ENCODE peak calls at places on chromosomes 2 and 18, in five cellular contexts. J, H, L, S and O are unnamed samples.

GRCh38 chr2:172969171-172969570 is 106.5 kb upstream of the MAP3K20 start:
- DNase-seq in S (no peak), L (no peak), H (no peak), J (no peak), O (no peak)

GRCh38 chr2:139685590-139685989 is 905.4 kb upstream of the NXPH2 start:
- DNase-seq in S (no peak), J (no peak), L (peak), H (no peak), O (no peak)

GRCh38 chr2:120617055-120617454 is 118.6 kb upstream of the GLI2 start:
- DNase-seq in H (no peak), L (no peak), J (no peak), S (no peak), O (no peak)

GRCh38 chr2:216018709-216019108 is 5.4 kb upstream of the MREG start:
- DNase-seq in H (no peak), L (no peak), J (no peak), S (no peak), O (no peak)

GRCh38 chr18:45920367-45920766 is 46.8 kb downstream of the EPG5 start:
- DNase-seq in S (peak), J (peak), H (no peak), L (no peak), O (peak)

GRCh38 chr2:30709516-30709915 is 97.7 kb downstream of the CAPN13 start:
- DNase-seq in J (no peak), S (no peak), H (no peak), L (no peak), O (no peak)

GRCh38 chr2:3634631-3635091 is 23.3 kb upstream of the ALLC start:
- DNase-seq in L (no peak), S (no peak), H (peak), J (no peak), O (no peak)

GRCh38 chr18:13406049-13406615 is 187.6 kb downstream of the LDLRAD4 start:
- DNase-seq in S (no peak), H (peak), L (no peak), J (no peak), O (no peak)

GRCh38 chr2:45636013-45636412 is 15.5 kb upstream of the PRKCE start:
- DNase-seq in L (no peak), H (no peak), S (no peak), J (peak), O (no peak)

GRCh38 chr2:26849056-26850001 is 1.4 kb downstream of the DPYSL5 start:
- DNase-seq in L (peak), H (no peak), S (no peak), J (no peak), O (no peak)

GRCh38 chr2:160156665-160157064 is 43.4 kb downstream of the ITGB6 start:
- DNase-seq in L (no peak), H (no peak), J (no peak), S (no peak), O (no peak)

GRCh38 chr2:8251291-8251690 is 430.6 kb upstream of the ID2 start:
- DNase-seq in H (no peak), J (no peak), L (no peak), S (no peak), O (no peak)

GRCh38 chr2:26325851-26326250 is 20.1 kb upstream of the SELENOI start:
- DNase-seq in S (no peak), L (no peak), J (no peak), H (no peak), O (no peak)

GRCh38 chr18:71028285-71028762 is 739.5 kb downstream of the SOCS6 start:
- DNase-seq in L (no peak), H (no peak), S (no peak), J (no peak), O (no peak)

GRCh38 chr2:30979822-30980245 is 158.4 kb downstream of the GALNT14 start:
- DNase-seq in L (peak), J (no peak), H (no peak), S (no peak), O (no peak)

GRCh38 chr2:233033672-233034071 is 1.2 kb downstream of the NEU2 start:
- DNase-seq in S (no peak), L (no peak), J (no peak), H (no peak), O (no peak)

GRCh38 chr2:24813645-24814257 is 20.5 kb downstream of the CENPO start:
- DNase-seq in H (no peak), L (no peak), S (no peak), J (no peak), O (no peak)

GRCh38 chr18:63788447-63789096 is 13.4 kb downstream of the SERPINB7 start:
- DNase-seq in S (no peak), L (no peak), J (peak), H (peak), O (no peak)

GRCh38 chr2:53475766-53476165 is 291.8 kb upstream of the CHAC2 start:
- DNase-seq in H (no peak), S (no peak), L (no peak), J (no peak), O (no peak)

GRCh38 chr2:216109962-216110614 is 940 bp downstream of the XRCC5 start:
- DNase-seq in S (no peak), H (no peak), L (peak), J (no peak), O (no peak)

GRCh38 chr2:212665948-212666347 is 127.3 kb upstream of the ERBB4 start:
- DNase-seq in S (no peak), L (no peak), J (no peak), H (no peak), O (no peak)

GRCh38 chr2:68134554-68134953 is 23.1 kb upstream of the PNO1 start:
- DNase-seq in S (no peak), L (no peak), H (no peak), J (no peak), O (no peak)

GRCh38 chr2:69202323-69202722 is 184.7 kb downstream of the GFPT1 start:
- DNase-seq in L (no peak), J (no peak), S (no peak), H (no peak), O (no peak)

GRCh38 chr2:113133696-113134558 is 6.5 kb downstream of the IL1RN start:
- DNase-seq in S (no peak), J (no peak), L (no peak), H (no peak), O (no peak)

GRCh38 chr2:234686088-234686890 is 189.4 kb upstream of the ARL4C start:
- DNase-seq in S (no peak), L (peak), H (no peak), J (no peak), O (no peak)

GRCh38 chr2:37582371-37582770 is 89.1 kb downstream of the CDC42EP3 start:
- DNase-seq in S (no peak), H (no peak), L (no peak), J (no peak), O (no peak)

GRCh38 chr2:37581433-37581832 is 90.0 kb downstream of the CDC42EP3 start:
- DNase-seq in S (no peak), H (no peak), J (no peak), L (no peak), O (no peak)

GRCh38 chr2:37582911-37583310 is 88.5 kb downstream of the CDC42EP3 start:
- DNase-seq in S (no peak), H (peak), L (no peak), J (no peak), O (no peak)

GRCh38 chr2:37583867-37584266 is 87.6 kb downstream of the CDC42EP3 start:
- DNase-seq in L (no peak), S (no peak), H (no peak), J (no peak), O (no peak)

GRCh38 chr2:37583402-37583801 is 88.0 kb downstream of the CDC42EP3 start:
- DNase-seq in H (no peak), J (peak), L (no peak), S (no peak), O (no peak)
- H3K27ac ChIP-seq in H (no peak), J (peak), L (no peak), S (no peak), O (no peak)

GRCh38 chr2:10915236-10915635 is 3.5 kb downstream of the KCNF1 start:
- DNase-seq in J (no peak), S (no peak), H (no peak), L (no peak), O (no peak)

GRCh38 chr2:10912796-10913445 is 1.2 kb downstream of the KCNF1 start:
- DNase-seq in J (no peak), S (no peak), L (no peak), H (no peak), O (no peak)

GRCh38 chr2:10913501-10914271 is 2.0 kb downstream of the KCNF1 start:
- DNase-seq in L (no peak), J (no peak), H (no peak), S (no peak), O (no peak)

GRCh38 chr2:10915731-10916331 is 4.1 kb downstream of the KCNF1 start:
- DNase-seq in L (no peak), H (no peak), J (no peak), S (no peak), O (no peak)

DNA sequence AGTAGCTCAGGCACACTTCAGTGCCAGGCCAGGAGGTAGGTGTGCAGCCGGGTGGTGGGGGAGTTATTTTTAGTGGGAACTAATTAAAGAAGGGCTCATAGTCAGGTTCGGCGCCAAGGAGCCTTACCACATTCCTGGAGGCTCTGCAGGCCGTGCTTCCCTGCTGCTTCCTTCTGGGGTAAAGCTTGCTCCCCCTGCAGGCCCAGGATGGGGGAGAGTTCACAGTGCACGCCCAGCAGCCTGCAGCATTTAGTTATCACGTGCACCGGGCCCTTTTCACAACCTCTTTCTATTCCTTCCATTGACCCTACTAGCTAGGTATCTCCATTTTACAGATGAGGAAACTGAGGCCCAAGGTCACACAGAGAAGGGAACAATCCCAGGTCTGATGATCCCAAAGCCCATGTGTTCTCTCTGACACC is 2.5 kb downstream of the KCNF1 start:
- DNase-seq in J (no peak), H (no peak), S (no peak), L (peak), O (no peak)
- TF ChIP-seq CTCF in J (no peak), H (no peak), S (no peak), L (peak), O (no peak)

GRCh38 chr2:241227635-241227993 is 39.1 kb downstream of the ANO7 start:
- DNase-seq in S (no peak), L (no peak), J (no peak), H (no peak), O (no peak)
- H3K27ac ChIP-seq in S (no peak), L (no peak), J (no peak), H (no peak), O (no peak)

GRCh38 chr2:237096911-237097310 is 11.2 kb downstream of the COPS8 start:
- DNase-seq in H (no peak), S (no peak), J (no peak), L (no peak), O (no peak)
- TF ChIP-seq CTCF in H (no peak), S (no peak), J (no peak), L (no peak), O (no peak)

DNA sequence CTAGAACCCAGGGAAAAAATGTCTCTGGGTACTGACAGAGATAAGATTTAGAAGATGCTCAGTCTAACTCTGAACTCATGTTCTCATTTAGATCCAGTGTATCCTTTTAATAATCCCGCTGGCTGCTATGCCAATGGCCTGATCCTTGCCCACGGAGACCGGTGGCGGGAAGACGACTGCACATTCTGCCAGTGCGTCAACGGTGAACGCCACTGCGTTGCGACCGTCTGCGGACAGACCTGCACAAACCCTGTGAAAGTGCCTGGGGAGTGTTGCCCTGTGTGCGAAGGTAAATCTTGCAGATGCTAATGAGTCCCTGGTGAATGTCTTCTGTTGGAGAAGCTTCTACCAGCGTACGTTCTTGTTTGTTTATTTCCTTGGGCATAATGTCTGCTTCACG is 118.6 kb downstream of the FEZ2 start:
- DNase-seq in H (no peak), L (no peak), S (no peak), J (no peak), O (no peak)
- H3K27ac ChIP-seq in H (no peak), L (no peak), S (no peak), J (no peak), O (no peak)

DNA sequence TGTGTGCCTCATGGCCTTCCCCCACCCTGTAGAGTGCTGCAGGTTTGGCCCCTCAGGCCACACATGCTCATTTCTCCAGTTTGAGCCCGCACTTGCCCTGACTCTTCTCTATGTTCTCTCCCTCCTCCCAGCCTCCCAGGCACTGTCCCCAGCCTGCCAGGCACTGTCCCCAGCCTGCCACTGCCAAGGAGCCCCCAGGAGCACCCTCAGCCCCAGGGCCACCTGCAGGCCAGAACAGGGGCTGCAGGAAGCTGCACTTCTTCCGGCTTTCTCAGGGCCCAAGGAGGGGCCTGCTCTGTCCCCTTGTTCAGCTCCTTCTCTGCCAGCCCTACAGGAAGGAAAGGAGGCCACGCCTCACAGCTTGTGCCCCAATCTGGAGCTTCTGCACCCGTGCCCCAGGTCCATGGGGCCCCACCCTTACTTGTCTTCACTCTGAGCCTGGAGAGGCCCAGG is 31.6 kb downstream of the CYP26B1 start:
- DNase-seq in S (no peak), J (no peak), L (peak), H (no peak), O (no peak)
- TF ChIP-seq CTCF in S (no peak), J (no peak), L (peak), H (no peak), O (no peak)

GRCh38 chr18:9849407-9849961 is 36.3 kb upstream of the TXNDC2 start:
- DNase-seq in J (peak), S (peak), L (no peak), H (no peak), O (peak)

GRCh38 chr18:9845256-9845655 is 40.5 kb upstream of the TXNDC2 start:
- DNase-seq in H (no peak), J (no peak), L (no peak), S (no peak), O (no peak)

GRCh38 chr18:9848170-9848854 is 37.5 kb upstream of the TXNDC2 start:
- DNase-seq in J (no peak), H (no peak), S (no peak), L (no peak), O (no peak)

GRCh38 chr18:9842446-9842845 is 43.3 kb upstream of the TXNDC2 start:
- DNase-seq in J (no peak), H (no peak), S (no peak), L (no peak), O (no peak)

DNA sequence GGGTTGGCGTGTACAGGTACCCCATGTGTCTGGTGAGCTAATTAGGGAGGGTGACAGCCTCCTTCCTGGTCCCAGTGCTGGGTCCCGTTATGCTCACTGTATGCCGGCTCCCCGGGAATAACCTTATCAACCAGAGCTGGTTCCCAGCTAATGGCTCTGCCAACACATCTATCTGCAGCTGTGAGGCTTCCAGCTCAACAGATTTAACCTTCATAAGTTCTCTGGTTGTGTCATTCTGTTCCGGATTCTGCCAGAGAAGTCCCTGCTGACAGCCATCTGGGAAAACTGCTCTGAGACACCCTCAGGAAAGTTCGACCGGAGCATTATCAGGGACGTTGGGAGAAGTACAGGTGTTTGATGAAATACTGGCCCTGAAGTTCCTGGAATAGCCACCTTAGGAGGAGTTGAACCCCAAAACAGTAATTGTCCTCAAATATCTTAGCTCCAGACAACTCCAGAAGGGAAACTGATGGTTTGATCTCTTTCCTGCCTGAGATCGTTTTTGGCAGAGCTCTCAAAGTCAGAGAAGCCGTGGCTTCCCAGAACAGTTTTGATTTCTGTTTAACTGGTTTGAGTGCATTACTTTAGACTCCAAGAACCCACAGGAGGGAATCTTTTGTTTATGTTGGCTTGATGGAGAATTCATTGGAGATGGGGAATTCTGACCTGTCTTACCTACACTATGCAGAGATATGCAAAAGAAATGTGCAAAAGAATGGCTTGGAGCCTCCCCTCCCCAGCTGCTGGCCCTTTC is 39.4 kb upstream of the TXNDC2 start:
- DNase-seq in S (no peak), J (peak), H (no peak), L (no peak), O (no peak)
- H3K27ac ChIP-seq in S (no peak), J (peak), H (no peak), L (no peak), O (peak)

GRCh38 chr2:869357-869871 is 81.2 kb upstream of the SNTG2 start:
- DNase-seq in J (no peak), L (no peak), H (no peak), S (no peak), O (no peak)

GRCh38 chr2:869894-870293 is 80.8 kb upstream of the SNTG2 start:
- DNase-seq in H (no peak), L (no peak), J (no peak), S (no peak), O (no peak)

GRCh38 chr2:866009-866680 is 84.5 kb upstream of the SNTG2 start:
- DNase-seq in J (no peak), H (no peak), S (no peak), L (peak), O (peak)

GRCh38 chr2:866887-867286 is 83.8 kb upstream of the SNTG2 start:
- DNase-seq in J (no peak), S (no peak), H (no peak), L (no peak), O (no peak)

DNA sequence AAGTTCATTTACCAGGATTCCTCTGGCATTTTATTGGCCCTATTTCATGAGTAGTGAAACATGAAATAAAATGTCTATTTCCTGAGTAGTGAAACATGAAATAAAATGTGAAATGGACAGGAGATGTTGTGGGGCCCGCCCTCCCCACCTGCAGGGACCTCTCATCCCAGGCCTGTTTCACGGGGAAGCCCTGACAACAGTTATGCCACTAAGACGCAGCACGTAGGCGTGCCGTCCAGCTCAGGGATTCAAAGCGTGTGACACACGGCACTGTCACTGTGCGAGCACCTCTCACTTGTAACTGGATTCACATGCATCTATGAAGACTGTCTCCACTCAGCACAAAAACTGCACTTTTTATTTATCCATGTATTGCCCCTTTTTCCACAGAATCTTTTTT is 83.4 kb upstream of the SNTG2 start:
- DNase-seq in H (no peak), S (no peak), L (no peak), J (no peak), O (no peak)
- TF ChIP-seq CTCF in H (no peak), S (no peak), L (no peak), J (no peak), O (no peak)

DNA sequence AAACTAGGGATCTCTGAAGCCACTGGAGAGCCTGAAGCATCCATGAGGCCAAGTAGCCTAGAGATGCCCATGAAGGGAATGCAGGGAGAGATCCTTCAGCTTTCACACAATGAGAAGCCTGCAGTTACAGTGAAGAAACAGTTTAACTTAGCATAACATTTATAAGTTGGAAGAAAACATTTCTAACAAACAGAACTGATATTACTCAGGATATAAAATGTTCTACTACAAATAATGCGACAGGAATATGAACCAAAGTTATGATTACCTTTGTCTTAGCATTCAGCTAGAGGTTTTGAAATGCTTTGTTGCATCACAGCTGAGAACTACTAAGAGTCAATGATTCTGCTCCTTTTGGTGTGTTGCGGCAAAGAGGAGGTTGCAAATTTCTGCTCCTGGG is 6.9 kb upstream of the KYNU start:
- DNase-seq in L (no peak), H (no peak), S (no peak), J (no peak), O (no peak)
- H3K27ac ChIP-seq in L (peak), H (no peak), S (no peak), J (no peak), O (no peak)

GRCh38 chr2:202881570-202881969 is 10.0 kb upstream of the ICA1L start:
- DNase-seq in L (no peak), H (no peak), J (no peak), S (no peak), O (no peak)

GRCh38 chr2:202885190-202885589 is 13.6 kb upstream of the ICA1L start:
- DNase-seq in H (no peak), S (no peak), L (no peak), J (no peak), O (no peak)

GRCh38 chr2:202883987-202884675 is 12.6 kb upstream of the ICA1L start:
- DNase-seq in H (no peak), L (no peak), S (no peak), J (no peak), O (no peak)
- TF ChIP-seq CTCF in H (no peak), L (peak), S (no peak), J (no peak), O (no peak)